ENCODE peak calls at places on chromosomes 5 and 9, in eight cellular contexts. T, V, A, W, G, N, E and M are unnamed samples.

GRCh38 chr9:23701291-23701690 is 124.7 kb downstream of the ELAVL2 start:
- DNase-seq in A (no peak), E (no peak), G (no peak), T (no peak), V (no peak), N (no peak), W (no peak), M (no peak)

GRCh38 chr5:150616024-150616470 is 24.4 kb upstream of the SYNPO start:
- DNase-seq in W (peak), G (no peak), V (peak), A (no peak), N (peak), T (no peak), E (no peak), M (no peak)

GRCh38 chr5:76960004-76960625 is 7.3 kb downstream of the CRHBP start:
- DNase-seq in W (no peak), A (no peak), T (no peak), E (no peak), N (no peak), V (peak), G (no peak), M (no peak)

GRCh38 chr9:6106576-6107339 is 91.3 kb upstream of the RANBP6 start:
- DNase-seq in G (no peak), A (no peak), W (no peak), N (no peak), E (no peak), T (peak), V (peak), M (no peak)

GRCh38 chr9:126822278-126822677 is 17.4 kb downstream of the ZBTB43 start:
- DNase-seq in N (no peak), E (no peak), A (no peak), W (no peak), V (no peak), T (no peak), G (no peak), M (no peak)

GRCh38 chr5:175797521-175798038 is 73.8 kb upstream of the CPLX2 start:
- DNase-seq in N (no peak), W (no peak), A (no peak), E (no peak), G (no peak), V (no peak), T (no peak), M (no peak)

GRCh38 chr9:81801190-81801589 is 111.8 kb upstream of the TLE1 start:
- DNase-seq in E (no peak), T (no peak), W (no peak), N (no peak), V (no peak), G (peak), A (no peak), M (no peak)

GRCh38 chr9:88920645-88921044 is 70.6 kb upstream of the S1PR3 start:
- DNase-seq in V (no peak), A (no peak), W (no peak), E (no peak), G (no peak), N (no peak), T (no peak), M (no peak)

GRCh38 chr9:114282926-114283325 is 40.0 kb upstream of the ORM1 start:
- DNase-seq in V (peak), T (peak), W (peak), G (peak), E (no peak), N (no peak), A (no peak), M (peak)

GRCh38 chr5:41722359-41722950 is 147.8 kb downstream of the OXCT1 start:
- DNase-seq in N (no peak), G (no peak), T (no peak), A (no peak), E (no peak), W (no peak), V (peak), M (no peak)

GRCh38 chr9:136403915-136404800 is 4.2 kb upstream of the SNAPC4 start:
- DNase-seq in W (no peak), G (no peak), A (no peak), T (no peak), V (no peak), N (no peak), E (no peak), M (no peak)

GRCh38 chr5:4345850-4346249 is 750.2 kb downstream of the IRX1 start:
- DNase-seq in E (no peak), W (no peak), A (no peak), T (no peak), V (no peak), N (no peak), G (no peak), M (no peak)

GRCh38 chr5:93251347-93251746 is 329.7 kb downstream of the NR2F1-AS1 start:
- DNase-seq in V (no peak), T (no peak), A (no peak), N (no peak), W (no peak), G (no peak), E (no peak), M (no peak)

GRCh38 chr5:93247126-93247525 is 333.9 kb downstream of the NR2F1-AS1 start:
- DNase-seq in A (no peak), N (no peak), W (no peak), T (no peak), V (no peak), G (no peak), E (no peak), M (no peak)

GRCh38 chr5:93252165-93252564 is 328.9 kb downstream of the NR2F1-AS1 start:
- DNase-seq in W (no peak), A (no peak), V (peak), T (no peak), G (no peak), E (no peak), N (no peak), M (no peak)

GRCh38 chr5:93250431-93250830 is 330.6 kb downstream of the NR2F1-AS1 start:
- DNase-seq in W (no peak), G (no peak), A (no peak), E (no peak), T (no peak), N (no peak), V (peak), M (no peak)

DNA sequence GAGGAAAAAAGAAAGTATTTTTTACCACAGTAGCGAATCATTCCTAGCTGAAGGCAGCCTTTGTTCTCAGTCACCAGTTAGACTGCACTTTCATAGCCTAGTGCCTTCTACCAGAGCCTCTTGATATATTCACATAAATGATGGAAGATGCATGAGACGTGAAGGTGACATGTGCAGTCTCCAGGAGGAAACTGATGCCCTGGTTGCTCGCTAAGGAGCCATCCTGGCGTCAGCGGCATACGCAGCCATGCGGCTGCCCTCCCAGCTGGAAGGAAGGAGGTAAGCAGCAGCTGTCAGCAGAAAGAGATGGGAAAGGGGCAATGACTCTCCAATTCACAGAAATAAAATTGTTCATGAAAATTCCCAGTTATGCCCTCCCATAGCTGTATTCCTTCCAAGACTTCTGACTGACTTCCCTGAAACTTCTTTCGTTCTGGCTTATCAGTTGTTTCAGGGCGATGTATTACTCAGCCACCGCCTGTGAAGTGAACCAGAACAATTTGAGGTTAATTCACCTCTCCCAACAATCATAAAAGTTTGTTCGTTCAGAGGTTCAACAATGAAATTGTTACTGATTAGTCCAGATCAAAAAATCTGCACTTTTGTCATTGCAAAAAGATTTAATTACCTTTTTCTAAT is 331.2 kb downstream of the NR2F1-AS1 start:
- DNase-seq in A (no peak), G (peak), V (peak), T (no peak), E (no peak), W (no peak), N (no peak), M (no peak)
- H3K27ac ChIP-seq in A (peak), G (no peak), V (no peak), T (no peak), E (no peak), W (peak), N (peak), M (no peak)

DNA sequence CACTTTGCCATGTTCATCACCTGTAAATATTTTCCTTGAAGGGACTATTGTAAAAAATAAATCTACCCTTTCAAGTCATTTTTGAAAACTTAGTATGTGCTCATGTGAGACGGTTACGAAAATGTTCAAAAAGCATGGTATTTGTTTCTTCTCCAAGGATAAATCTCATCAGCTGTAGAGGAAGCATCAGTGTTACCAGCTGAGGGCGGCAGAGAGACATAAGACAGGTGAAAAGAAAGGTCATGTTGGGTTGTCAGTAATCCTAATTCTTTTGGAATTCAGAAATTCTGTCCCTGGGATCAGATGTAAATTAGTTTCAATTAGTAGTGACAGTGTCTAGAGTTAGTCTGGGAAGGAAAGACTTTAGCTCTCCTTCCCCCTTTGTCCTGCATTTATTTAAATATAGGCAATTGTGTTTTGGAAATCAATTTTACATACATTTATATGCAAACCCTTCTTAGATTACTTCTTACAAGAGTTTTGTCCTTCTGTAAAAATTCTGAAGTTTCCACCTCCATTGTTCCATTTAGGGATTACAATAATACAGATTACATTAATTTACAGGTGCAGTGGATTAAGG is 791.9 kb upstream of the CDH6 start:
- DNase-seq in V (peak), E (no peak), W (no peak), G (peak), A (peak), T (no peak), N (peak), M (no peak)
- TF ChIP-seq CTCF in V (peak), E (no peak), W (no peak), G (peak), A (peak), T (peak), N (peak), M (no peak)

GRCh38 chr9:92439921-92440750 is 15.9 kb upstream of the OMD start:
- DNase-seq in W (no peak), T (no peak), A (no peak), V (peak), N (no peak), E (no peak), G (peak), M (no peak)
- H3K27ac ChIP-seq in W (no peak), T (no peak), A (no peak), V (no peak), N (no peak), E (no peak), G (no peak), M (no peak)

DNA sequence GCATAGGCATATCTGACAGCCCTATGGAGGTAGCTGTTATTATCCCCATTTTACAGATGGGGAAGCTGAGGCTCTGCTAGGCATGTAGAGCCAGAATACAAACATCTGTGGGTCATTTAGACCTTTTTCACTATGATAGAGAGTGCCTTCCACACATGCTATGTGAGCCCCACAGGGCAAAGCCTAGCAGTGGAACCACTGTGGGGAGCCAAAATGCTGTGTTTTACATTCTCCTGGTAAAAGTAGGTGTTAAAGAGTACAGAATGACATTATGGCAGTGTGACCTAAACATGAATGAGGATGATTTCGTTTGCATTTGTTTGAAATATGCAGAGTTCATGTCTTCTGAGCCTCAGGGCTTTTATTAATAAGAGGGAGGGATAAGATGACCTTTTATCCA is 265.2 kb downstream of the MAST4 start:
- DNase-seq in G (no peak), V (no peak), E (no peak), W (no peak), A (no peak), T (no peak), N (no peak), M (no peak)
- TF ChIP-seq CTCF in G (no peak), V (no peak), E (no peak), W (no peak), A (no peak), T (peak), N (no peak), M (no peak)